ENCODE peak calls at places on chromosome X, in six cellular contexts. G, E, F, N, A and M are unnamed samples.

GRCh38 chrX:57752866-57753265 is 72.8 kb upstream of the NLRP2B start:
- DNase-seq in A (peak), F (peak), G (no peak), E (no peak), N (no peak), M (no peak)

GRCh38 chrX:110406822-110407221 is 48.2 kb downstream of the RTL9 start:
- DNase-seq in E (no peak), A (no peak), F (no peak), G (no peak), N (no peak), M (no peak)

GRCh38 chrX:63466690-63467089 is 115.6 kb upstream of the SPIN4 start:
- DNase-seq in A (peak), E (no peak), G (no peak), N (no peak), F (no peak), M (no peak)

GRCh38 chrX:148517191-148517590 is 16.8 kb downstream of the AFF2 start:
- DNase-seq in A (no peak), E (peak), F (no peak), N (no peak), G (no peak), M (peak)

GRCh38 chrX:17788439-17788838 is 51.1 kb downstream of the SCML1 start:
- DNase-seq in F (peak), G (no peak), A (peak), E (peak), N (peak), M (peak)

GRCh38 chrX:121858867-121859647 is 811.6 kb downstream of the GLUD2 start:
- DNase-seq in A (no peak), N (no peak), G (no peak), F (no peak), E (no peak), M (no peak)

GRCh38 chrX:154327026-154327820 is 31.6 kb downstream of the TKTL1 start:
- DNase-seq in G (no peak), A (no peak), N (no peak), E (no peak), F (no peak), M (no peak)

GRCh38 chrX:118847676-118848075 is 24.1 kb downstream of the ZCCHC12 start:
- DNase-seq in E (peak), N (no peak), A (peak), F (no peak), G (no peak), M (peak)

GRCh38 chrX:73758253-73758652 is 195.3 kb downstream of the CHIC1 start:
- DNase-seq in F (no peak), N (no peak), G (no peak), E (peak), A (peak), M (peak)

GRCh38 chrX:107014927-107015326 is 14.9 kb upstream of the MORC4 start:
- DNase-seq in G (no peak), F (no peak), A (no peak), E (no peak), N (no peak), M (no peak)

GRCh38 chrX:153902388-153902787 is 2.1 kb upstream of the AVPR2 start:
- DNase-seq in E (peak), F (no peak), G (no peak), N (no peak), A (no peak), M (peak)

GRCh38 chrX:8820910-8821527 is 19.8 kb upstream of the FAM9A start:
- DNase-seq in G (no peak), F (no peak), A (peak), N (no peak), E (peak), M (no peak)

GRCh38 chrX:138378876-138379275 is 332.6 kb downstream of the FGF13 start:
- DNase-seq in E (no peak), A (no peak), F (no peak), G (no peak), N (no peak), M (peak)

GRCh38 chrX:38993500-38993899 is 192.2 kb downstream of the MID1IP1 start:
- DNase-seq in F (no peak), G (no peak), E (no peak), N (no peak), A (no peak), M (no peak)

GRCh38 chrX:19964017-19964710 is 26.7 kb downstream of the BCLAF3 start:
- DNase-seq in A (no peak), N (peak), G (no peak), E (peak), F (no peak), M (peak)

GRCh38 chrX:3638280-3638873 is 75.1 kb downstream of the PRKX start:
- DNase-seq in E (peak), A (peak), G (no peak), F (peak), N (no peak), M (no peak)

GRCh38 chrX:65690057-65690855 is 22.8 kb downstream of the MSN start:
- DNase-seq in N (no peak), G (no peak), F (no peak), A (no peak), E (peak), M (peak)

GRCh38 chrX:154459843-154460242 is 1.8 kb downstream of the PLXNA3 start:
- DNase-seq in N (no peak), E (no peak), A (no peak), G (no peak), F (peak), M (no peak)

GRCh38 chrX:9882669-9883446 is 84.3 kb upstream of the CLDN34 start:
- DNase-seq in N (no peak), G (no peak), E (no peak), A (no peak), F (no peak), M (no peak)